ENCODE peak calls at places on chromosome 15, in five cellular contexts. C is posterior cingulate gyrus; V is stimulated activated CD8-positive, alpha-beta memory T cell treated with anti-CD3 and anti-CD28 coated beads, Interleukin-15, amount 100 ng/mL, for 24 hours; Q is stimulated activated CD4-positive, alpha-beta T cell treated with anti-CD3 and anti-CD28 coated beads, Interleukin-15, amount 100 ng/mL, for 1 hour; P is AML-193. E is an unnamed sample.

GRCh38 chr15:59539799-59540198 is 71.8 kb upstream of the GCNT3 start:
- DNase-seq in C (no peak), V (no peak), Q (no peak), P (no peak), E (no peak)

GRCh38 chr15:45732544-45733130 is 97.8 kb downstream of the SQOR start:
- DNase-seq in C (peak), V (no peak), Q (no peak), P (no peak), E (no peak)

GRCh38 chr15:29569533-29570092 is 252.7 kb downstream of the TJP1 start:
- DNase-seq in C (no peak), V (no peak), Q (no peak), P (no peak), E (no peak)

GRCh38 chr15:46703352-46703861 is 1013.9 kb upstream of the SEMA6D start:
- DNase-seq in C (no peak), V (no peak), Q (no peak), P (no peak), E (no peak)

GRCh38 chr15:28100516-28101195 is 1.5 kb upstream of the OCA2 start:
- DNase-seq in C (no peak), V (no peak), Q (no peak), P (no peak), E (no peak)

GRCh38 chr15:68725736-68726135 is 95.0 kb downstream of the ANP32A start:
- DNase-seq in C (no peak), V (no peak), Q (no peak), P (no peak), E (no peak)

GRCh38 chr15:67181221-67181639 is 73.2 kb downstream of the AAGAB start:
- DNase-seq in C (no peak), V (no peak), Q (no peak), P (no peak), E (no peak)

GRCh38 chr15:99117111-99117510 is 12.2 kb downstream of the SYNM start:
- DNase-seq in C (no peak), V (no peak), Q (no peak), P (no peak), E (no peak)

GRCh38 chr15:100781061-100781960 is 98.3 kb upstream of the ALDH1A3 start:
- DNase-seq in C (no peak), V (no peak), Q (no peak), P (no peak), E (peak)

GRCh38 chr15:69223083-69223813 is 62.8 kb downstream of the GLCE start:
- DNase-seq in C (no peak), V (no peak), Q (no peak), P (no peak), E (no peak)

GRCh38 chr15:69132935-69133861 is 27.2 kb upstream of the GLCE start:
- DNase-seq in C (no peak), V (no peak), Q (no peak), P (no peak), E (no peak)

GRCh38 chr15:29913528-29914135 is 91.4 kb upstream of the TJP1 start:
- DNase-seq in C (no peak), V (no peak), Q (no peak), P (no peak), E (no peak)

E was measured in central memory CD8-positive, alpha-beta T cell.